ENCODE peak calls at places on chromosomes 4 and X, in six cellular contexts. B is endodermal cell, A is tibial artery, M is colonic mucosa, W is lung, K is upper lobe of left lung. N is an unnamed sample.
A peak's percentile ranks its signal among the peaks of the same experiment; 100 is the strongest.

GRCh38 chr4:33959519-33959918 is 2284.8 kb downstream of the ARAP2 start:
- DNase-seq in B (no peak), A (no peak), M (no peak), W (no peak), K (no peak), N (no peak)

GRCh38 chr4:72186714-72187113 is 154.9 kb downstream of the NPFFR2 start:
- DNase-seq in B (no peak), A (no peak), M (no peak), W (no peak), K (no peak), N (no peak)

GRCh38 chrX:19127649-19128168 is 5.4 kb upstream of the ADGRG2 start:
- DNase-seq in B (no peak), A (no peak), M (no peak), W (no peak), K (no peak), N (no peak)

GRCh38 chr4:88828846-88829245 is 131.2 kb upstream of the NAP1L5 start:
- DNase-seq in B (no peak), A (no peak), M (no peak), W (no peak), K (no peak), N (no peak)

GRCh38 chr4:179313823-179314222 is 1871.6 kb upstream of the AGA start:
- DNase-seq in B (no peak), A (no peak), M (no peak), W (no peak), K (no peak), N (no peak)

GRCh38 chr4:112673076-112673475 is 36.1 kb downstream of the LARP7 start:
- DNase-seq in B (no peak), A (no peak), M (no peak), W (no peak), K (no peak), N (no peak)

GRCh38 chr4:41964401-41964800 is 17.2 kb upstream of the DCAF4L1 start:
- DNase-seq in B (no peak), A (no peak), M (no peak), W (no peak), K (no peak), N (no peak)

GRCh38 chr4:86960557-86960959 is 25.7 kb downstream of the AFF1 start:
- DNase-seq in B (peak; percentile 58), A (no peak), M (no peak), W (no peak), K (no peak), N (no peak)

GRCh38 chr4:153153339-153153851 is 50.8 kb upstream of the TRIM2 start:
- DNase-seq in B (no peak), A (no peak), M (peak; percentile 74), W (peak; percentile 42), K (peak; percentile 90), N (peak; percentile 45)

GRCh38 chr4:143352052-143352451 is 15.4 kb downstream of the GAB1 start:
- DNase-seq in B (no peak), A (no peak), M (peak; percentile 65), W (no peak), K (no peak), N (no peak)

GRCh38 chr4:185592845-185593488 is 57.7 kb upstream of the PDLIM3 start:
- DNase-seq in B (no peak), A (no peak), M (no peak), W (no peak), K (no peak), N (no peak)

GRCh38 chr4:172983014-172983413 is 185.6 kb upstream of the GALNT7 start:
- DNase-seq in B (no peak), A (peak; percentile 79), M (no peak), W (no peak), K (no peak), N (no peak)

GRCh38 chr4:31039382-31039781 is 319.2 kb downstream of the PCDH7 start:
- DNase-seq in B (no peak), A (no peak), M (no peak), W (no peak), K (no peak), N (no peak)

GRCh38 chrX:47748576-47748975 is 88.1 kb upstream of the ZNF81 start:
- DNase-seq in B (no peak), A (no peak), M (no peak), W (no peak), K (no peak), N (no peak)

GRCh38 chrX:43589735-43590515 is 66.2 kb upstream of the MAOA start:
- DNase-seq in B (no peak), A (no peak), M (no peak), W (no peak), K (no peak), N (no peak)

GRCh38 chrX:1167918-1168481 is 44.4 kb downstream of the CRLF2 start:
- DNase-seq in B (peak; percentile 7), A (no peak), M (no peak), W (no peak), K (no peak), N (no peak)

GRCh38 chr4:155392486-155393184 is 15.9 kb upstream of the MAP9 start:
- DNase-seq in B (no peak), A (no peak), M (no peak), W (no peak), K (peak; percentile 17), N (no peak)

GRCh38 chr4:116070283-116070682 is 956.9 kb upstream of the NDST4 start:
- DNase-seq in B (no peak), A (no peak), M (no peak), W (no peak), K (no peak), N (no peak)

GRCh38 chrX:11766487-11766886 is 8.4 kb downstream of the MSL3 start:
- DNase-seq in B (no peak), A (no peak), M (no peak), W (no peak), K (no peak), N (no peak)

DNA sequence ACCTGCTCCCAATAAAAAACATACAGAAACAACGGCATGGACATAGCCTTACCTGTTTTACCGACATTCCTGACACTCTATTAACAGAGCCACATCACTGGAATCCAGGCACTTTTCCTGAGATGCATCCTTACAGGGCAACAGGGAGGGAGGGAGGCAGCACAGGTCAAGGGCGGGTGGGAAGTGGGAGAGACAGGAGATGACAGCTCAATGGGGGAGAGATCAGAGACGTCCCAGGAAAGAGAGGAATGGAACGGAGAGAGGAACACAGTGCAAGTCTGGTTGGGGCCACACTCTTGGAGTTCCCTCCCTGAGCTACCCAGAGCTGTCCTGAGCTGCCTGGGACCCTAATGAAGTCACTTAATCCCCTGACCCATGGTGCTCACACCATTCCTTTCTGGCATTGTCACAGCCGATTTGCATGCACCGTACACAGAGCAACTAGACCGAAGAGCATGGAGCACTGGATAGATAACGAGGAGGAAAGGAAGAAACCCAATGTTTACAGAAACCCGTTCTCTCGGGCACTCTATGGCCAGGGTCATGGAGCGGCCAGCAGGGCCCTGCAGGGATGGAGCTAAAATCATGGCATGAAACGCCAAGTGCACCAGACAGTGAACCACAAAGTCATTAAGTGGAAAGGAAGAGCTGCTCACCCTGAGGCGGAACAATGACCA is 93.1 kb downstream of the NSUN7 start:
- DNase-seq in B (peak; percentile 57), A (no peak), M (no peak), W (no peak), K (no peak), N (no peak)
- H3K4me1 ChIP-seq in B (no peaks in the 10 kb centered on the region), A (peaks cover 12% of the 10 kb centered on the region), M (no peaks in the 10 kb centered on the region), W (peaks cover 2% of the 10 kb centered on the region), K (peaks cover 6% of the 10 kb centered on the region), N (peaks cover 8% of the 10 kb centered on the region)

GRCh38 chr4:158581161-158581560 is 59.5 kb downstream of the RXFP1 start:
- DNase-seq in B (no peak), A (no peak), M (no peak), W (no peak), K (no peak), N (no peak)

GRCh38 chr4:158580064-158580463 is 58.4 kb downstream of the RXFP1 start:
- DNase-seq in B (peak; percentile 66), A (no peak), M (no peak), W (no peak), K (no peak), N (no peak)

GRCh38 chr4:158572608-158573007 is 50.9 kb downstream of the RXFP1 start:
- DNase-seq in B (no peak), A (no peak), M (no peak), W (no peak), K (no peak), N (no peak)

DNA sequence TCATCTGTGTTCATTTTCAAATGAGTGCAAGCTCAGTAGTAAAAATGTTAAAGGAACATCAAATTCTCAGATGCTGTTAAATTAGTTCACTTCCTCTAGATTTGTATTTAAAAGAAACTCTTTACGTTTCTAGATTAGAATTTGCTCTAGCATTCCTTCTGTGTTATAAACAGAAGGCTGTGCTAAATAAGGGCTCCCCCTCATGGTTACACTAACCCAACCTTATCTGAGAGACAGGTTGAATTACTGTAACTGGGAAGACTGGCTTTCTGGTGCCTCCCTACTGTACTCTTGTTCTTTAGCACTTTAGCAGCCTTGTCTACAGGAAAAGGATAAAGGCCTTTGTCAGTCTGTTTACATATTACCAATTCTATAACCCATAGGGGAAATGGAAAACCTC is 56.8 kb downstream of the RXFP1 start:
- DNase-seq in B (no peak), A (no peak), M (no peak), W (no peak), K (no peak), N (no peak)
- H3K27ac ChIP-seq in B (no peak overlapping the region), A (no peak overlapping the region), M (no peak overlapping the region), W (no peak overlapping the region), K (no peak overlapping the region), N (no peak overlapping the region)

DNA sequence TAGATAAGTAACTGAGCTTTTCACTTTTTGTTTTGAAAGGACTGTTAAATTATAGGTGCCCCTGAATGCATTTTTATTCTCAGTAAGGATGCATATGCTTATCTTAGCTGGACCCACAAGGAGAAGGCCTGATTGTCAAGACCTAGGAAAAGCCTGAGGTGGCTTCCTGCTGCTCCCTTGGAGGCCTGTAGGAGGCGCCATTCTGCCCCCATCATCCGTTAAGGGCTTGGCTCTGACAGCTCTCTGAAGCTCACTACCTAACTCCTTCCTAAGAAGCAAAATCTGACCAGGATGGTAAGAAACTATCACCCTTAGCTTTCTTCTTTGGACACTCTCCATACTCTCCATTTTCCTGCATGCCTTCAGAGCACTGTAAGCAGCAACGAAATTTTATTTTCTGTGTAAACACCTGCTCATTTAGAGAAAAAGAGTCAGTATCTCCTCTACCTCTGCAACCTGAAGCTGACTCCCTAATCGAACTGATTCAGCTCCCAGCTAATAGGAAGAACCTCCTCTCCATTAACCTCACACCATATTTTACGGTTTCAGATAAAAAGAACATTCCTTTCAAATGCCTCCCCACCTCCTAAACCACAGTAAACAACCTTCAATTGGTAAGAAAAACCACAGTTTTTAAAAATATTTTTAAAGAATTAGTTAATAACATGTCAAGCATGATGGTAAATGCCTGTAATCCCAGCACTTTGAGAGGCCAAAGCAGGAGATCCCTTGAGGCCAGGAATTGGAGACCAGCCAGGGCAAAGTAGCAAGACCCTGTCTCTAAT is 73.4 kb upstream of the EDNRA start:
- DNase-seq in B (peak; percentile 79), A (no peak), M (no peak), W (no peak), K (no peak), N (peak; percentile 24)
- TF ChIP-seq CTCF in B (peak; percentile 86), A (peak; percentile 12), M (peak; percentile 15), W (no peak), K (no peak), N (no peak)

GRCh38 chr4:136471051-136471450 is 1061.2 kb downstream of the PCDH18 start:
- DNase-seq in B (no peak), A (no peak), M (no peak), W (no peak), K (no peak), N (no peak)

DNA sequence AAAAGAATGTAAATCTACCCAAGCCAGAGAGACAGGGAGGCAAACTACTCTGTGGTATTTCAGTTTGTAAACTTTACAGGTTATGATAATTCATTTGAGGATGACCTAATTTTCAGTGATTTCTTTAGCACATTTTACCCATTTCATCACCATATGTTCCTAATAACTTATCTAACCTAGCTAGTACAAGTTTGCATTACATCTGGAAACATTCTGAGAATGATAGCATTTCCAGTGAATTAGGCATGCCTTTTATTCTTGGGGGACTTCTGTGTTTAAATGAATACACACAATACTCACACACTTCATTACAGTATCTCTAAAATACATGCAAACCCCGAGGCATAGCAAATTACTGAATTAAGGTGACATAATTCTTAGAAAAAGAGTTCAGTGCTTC is 1055.5 kb downstream of the PCDH18 start:
- DNase-seq in B (no peak), A (no peak), M (no peak), W (no peak), K (no peak), N (no peak)
- H3K4me1 ChIP-seq in B (no peaks in the 10 kb centered on the region), A (no peaks in the 10 kb centered on the region), M (no peaks in the 10 kb centered on the region), W (no peaks in the 10 kb centered on the region), K (no peaks in the 10 kb centered on the region), N (no peaks in the 10 kb centered on the region)

N was measured in testis.